ENCODE peak calls at places on chromosomes 2 and 18, in ten cellular contexts. T is IMR-90, U is body of pancreas, H is endothelial cell of umbilical vein, I is tibial nerve, V is right lobe of liver, X is adrenal gland, D is spleen, K is ovary, Y is transverse colon. S is an unnamed sample.
A peak's percentile ranks its signal among the peaks of the same experiment; 100 is the strongest.

GRCh38 chr18:75810481-75810880 is 383.0 kb upstream of the SMIM21 start:
- DNase-seq in K (no peak), H (no peak), V (no peak), Y (no peak), I (no peak), D (no peak), U (no peak), X (no peak), T (no peak), S (no peak)

GRCh38 chr2:172701250-172701649 is 34.4 kb upstream of the RAPGEF4 start:
- DNase-seq in V (no peak), D (no peak), U (no peak), X (no peak), K (no peak), H (peak; percentile 58), I (no peak), T (peak; percentile 92), Y (no peak), S (no peak)

GRCh38 chr2:170740660-170741059 is 25.5 kb downstream of the SP5 start:
- DNase-seq in K (no peak), H (no peak), T (no peak), I (no peak), D (no peak), V (no peak), X (no peak), U (no peak), Y (no peak), S (no peak)

GRCh38 chr2:37920570-37920969 is 4.5 kb upstream of the RMDN2 start:
- DNase-seq in U (no peak), H (no peak), Y (no peak), V (no peak), K (no peak), I (no peak), X (peak; percentile 62), D (no peak), T (peak; percentile 83), S (no peak)

GRCh38 chr2:96214554-96214953 is 5.9 kb upstream of the STARD7 start:
- DNase-seq in X (peak; percentile 18), U (no peak), K (no peak), H (no peak), V (no peak), T (no peak), I (no peak), Y (no peak), D (no peak), S (no peak)

GRCh38 chr2:174602741-174603140 is 5.1 kb upstream of the WIPF1 start:
- DNase-seq in V (no peak), X (no peak), I (no peak), K (no peak), T (no peak), Y (no peak), D (no peak), H (no peak), U (no peak), S (no peak)

GRCh38 chr2:151071382-151071781 is 190.3 kb downstream of the RBM43 start:
- DNase-seq in U (no peak), K (no peak), D (no peak), I (no peak), H (peak; percentile 30), X (peak; percentile 6), V (no peak), Y (no peak), T (peak; percentile 67), S (no peak)

GRCh38 chr2:85668009-85668856 is at the start of gene SFTPB:
- DNase-seq in K (no peak), U (no peak), V (no peak), Y (no peak), T (peak; percentile 44), D (no peak), H (no peak), I (no peak), X (no peak), S (no peak)

GRCh38 chr2:38499921-38500634 is 102.7 kb downstream of the HNRNPLL start:
- DNase-seq in I (peak; percentile 49), X (no peak), D (no peak), V (no peak), K (peak; percentile 55), Y (no peak), T (no peak), H (no peak), U (no peak), S (no peak)

GRCh38 chr2:18749912-18750526 is 160.7 kb upstream of the NT5C1B start:
- DNase-seq in V (peak; percentile 51), U (peak; percentile 65), H (peak; percentile 42), T (peak; percentile 66), X (peak; percentile 72), K (peak; percentile 67), Y (peak; percentile 49), I (peak; percentile 83), D (no peak), S (no peak)

GRCh38 chr2:1572638-1573037 is 159.4 kb downstream of the TPO start:
- DNase-seq in K (no peak), V (no peak), D (no peak), H (no peak), T (peak; percentile 73), I (peak; percentile 57), Y (no peak), U (no peak), X (no peak), S (no peak)

GRCh38 chr2:113133696-113134558 is 6.5 kb downstream of the IL1RN start:
- DNase-seq in X (no peak), Y (no peak), I (no peak), D (no peak), U (no peak), H (no peak), K (no peak), V (no peak), T (no peak), S (no peak)

GRCh38 chr18:24014986-24015896 is 687 bp downstream of the TTC39C start:
- DNase-seq in U (peak; percentile 38), H (peak; percentile 35), I (peak; percentile 20), K (peak; percentile 57), X (peak; percentile 70), V (peak; percentile 65), Y (peak; percentile 54), T (peak; percentile 76), D (peak; percentile 89), S (no peak)

GRCh38 chr18:72208920-72209676 is 335.0 kb downstream of the CBLN2 start:
- DNase-seq in Y (no peak), K (no peak), H (no peak), D (peak; percentile 66), U (no peak), T (no peak), I (no peak), X (no peak), V (no peak), S (no peak)

GRCh38 chr2:11667866-11668637 is 1.9 kb downstream of the NTSR2 start:
- DNase-seq in T (no peak), Y (no peak), I (no peak), K (no peak), V (no peak), D (no peak), U (no peak), X (no peak), H (no peak), S (no peak)

GRCh38 chr2:138059487-138059886 is 95.2 kb downstream of the HNMT start:
- DNase-seq in K (no peak), H (peak; percentile 1), D (no peak), T (no peak), I (no peak), U (no peak), Y (no peak), V (no peak), X (no peak), S (no peak)

GRCh38 chr2:156466739-156467405 is 30.7 kb downstream of the GPD2 start:
- DNase-seq in D (no peak), V (peak; percentile 49), Y (peak; percentile 54), U (peak; percentile 42), K (peak; percentile 75), H (peak; percentile 60), X (peak; percentile 68), T (peak; percentile 50), I (peak; percentile 60), S (no peak)

GRCh38 chr2:197209742-197210408 is 100.7 kb downstream of the ANKRD44 start:
- DNase-seq in D (no peak), K (no peak), T (no peak), V (no peak), X (no peak), Y (no peak), I (no peak), U (no peak), H (no peak), S (no peak)

GRCh38 chr2:3516831-3517230 is 2.5 kb downstream of the ADI1 start:
- DNase-seq in K (no peak), U (no peak), D (no peak), H (no peak), I (no peak), T (no peak), V (peak; percentile 44), Y (no peak), X (no peak), S (no peak)
- H3K27ac ChIP-seq in K (no peak overlapping the region), U (no peak overlapping the region), D (no peak overlapping the region), H (no peak overlapping the region), I (no peak overlapping the region), T (no peak overlapping the region), V (no peak overlapping the region), Y (no peak overlapping the region), X (no peak overlapping the region), S (no peak overlapping the region)

DNA sequence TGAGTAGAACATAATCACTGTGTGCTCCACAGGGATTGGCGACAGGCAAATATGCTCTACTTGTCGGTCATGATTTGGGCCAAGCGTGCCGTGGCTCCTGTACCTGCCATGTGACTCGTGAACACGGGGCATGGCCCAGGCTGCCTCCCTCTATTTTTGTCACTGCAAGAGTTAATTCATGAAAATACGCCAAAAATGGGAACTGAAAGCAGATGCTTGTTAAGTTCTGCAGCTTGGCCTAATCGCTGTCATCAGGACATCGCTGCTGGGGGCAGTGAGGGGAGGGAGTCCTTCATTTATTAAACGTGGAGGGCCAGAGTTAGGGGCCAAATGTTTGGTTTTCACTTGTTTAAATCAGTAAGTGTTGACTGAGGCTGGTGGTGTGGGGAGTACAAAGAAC is 177.8 kb downstream of the BCL2 start:
- DNase-seq in Y (peak; percentile 46), X (no peak), D (peak; percentile 82), U (no peak), T (no peak), I (no peak), V (no peak), K (no peak), H (no peak), S (no peak)
- TF ChIP-seq POLR2A in Y (peak; percentile 10), X (no peak), D (no peak), U (no peak), T (no peak), I (no peak), V (no peak), K (no peak), H (no peak), S (no peak)

GRCh38 chr2:36469701-36470100 is 114.1 kb downstream of the CRIM1 start:
- DNase-seq in K (no peak), T (no peak), I (no peak), H (no peak), X (no peak), D (no peak), Y (no peak), V (no peak), U (no peak), S (no peak)
- H3K27me3 ChIP-seq in K (no peaks in the 10 kb centered on the region), T (no peaks in the 10 kb centered on the region), I (no peaks in the 10 kb centered on the region), H (no peaks in the 10 kb centered on the region), X (no peaks in the 10 kb centered on the region), D (no peaks in the 10 kb centered on the region), Y (no peaks in the 10 kb centered on the region), V (no peaks in the 10 kb centered on the region), U (no peaks in the 10 kb centered on the region), S (no peaks in the 10 kb centered on the region)

DNA sequence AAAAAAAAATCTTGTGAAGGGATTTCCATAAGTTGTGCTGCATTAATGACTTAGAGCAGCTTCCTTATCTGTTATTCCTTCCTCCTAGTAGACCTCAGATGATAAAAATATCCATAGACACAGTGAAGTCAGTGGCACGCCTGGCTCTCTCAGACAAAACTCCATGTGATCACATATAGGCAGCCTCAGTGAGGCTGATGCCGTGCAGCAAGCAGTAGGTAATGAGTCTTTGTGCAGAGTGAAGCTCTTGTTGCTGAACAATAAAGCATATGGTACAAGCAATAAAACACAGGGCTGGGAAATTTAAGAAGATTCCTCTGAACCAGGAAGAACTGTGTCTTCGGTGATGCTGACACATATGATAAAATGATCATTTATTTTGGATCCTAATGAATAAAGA is 102.7 kb downstream of the CSRNP3 start:
- DNase-seq in V (no peak), T (no peak), U (no peak), Y (no peak), K (peak; percentile 24), X (no peak), D (no peak), I (no peak), H (no peak), S (no peak)
- H3K27ac ChIP-seq in V (no peak overlapping the region), T (no peak overlapping the region), U (no peak overlapping the region), Y (no peak overlapping the region), K (peak overlapping the region; percentile 23), X (no peak overlapping the region), D (no peak overlapping the region), I (peak overlapping the region; percentile 32), H (no peak overlapping the region), S (no peak overlapping the region)